ENCODE peak calls at places on chromosomes 5 and 9, in eight cellular contexts. J, K, Z, R, F, W, C and U are unnamed samples.

GRCh38 chr9:37582548-37583157 is 6.5 kb upstream of the FBXO10 start:
- DNase-seq in J (peak; percentile 39), K (peak; percentile 27), Z (peak; percentile 18), R (no peak), F (no peak), W (peak; percentile 17), C (no peak), U (peak; percentile 50)

GRCh38 chr9:110083866-110084265 is 124.1 kb downstream of the C9orf152 start:
- DNase-seq in J (no peak), K (no peak), Z (no peak), R (no peak), F (no peak), W (no peak), C (no peak), U (no peak)

GRCh38 chr5:146588331-146588730 is 72.3 kb upstream of the GPR151 start:
- DNase-seq in J (no peak), K (peak; percentile 35), Z (no peak), R (no peak), F (no peak), W (no peak), C (no peak), U (no peak)

GRCh38 chr5:168327019-168327421 is 35.6 kb downstream of the WWC1 start:
- DNase-seq in J (no peak), K (no peak), Z (no peak), R (no peak), F (no peak), W (no peak), C (no peak), U (no peak)

GRCh38 chr9:126000731-126001580 is 253.8 kb downstream of the PBX3 start:
- DNase-seq in J (no peak), K (no peak), Z (no peak), R (no peak), F (no peak), W (no peak), C (no peak), U (no peak)

GRCh38 chr9:132584616-132585560 is 2.5 kb downstream of the BARHL1 start:
- DNase-seq in J (no peak), K (peak; percentile 55), Z (no peak), R (no peak), F (no peak), W (no peak), C (no peak), U (no peak)

GRCh38 chr5:84817953-84818352 is 433.3 kb upstream of the EDIL3 start:
- DNase-seq in J (no peak), K (no peak), Z (no peak), R (no peak), F (no peak), W (no peak), C (no peak), U (no peak)

GRCh38 chr5:93359296-93359957 is 221.6 kb downstream of the NR2F1-AS1 start:
- DNase-seq in J (no peak), K (peak; percentile 78), Z (peak; percentile 16), R (no peak), F (no peak), W (no peak), C (no peak), U (peak; percentile 86)

GRCh38 chr5:8905021-8905420 is 640.9 kb downstream of the SEMA5A start:
- DNase-seq in J (no peak), K (peak; percentile 52), Z (peak; percentile 75), R (no peak), F (peak; percentile 19), W (peak; percentile 94), C (no peak), U (peak; percentile 82)

GRCh38 chr9:79287881-79288280 is 283.9 kb upstream of the TLE4 start:
- DNase-seq in J (no peak), K (no peak), Z (no peak), R (no peak), F (no peak), W (no peak), C (no peak), U (no peak)

GRCh38 chr5:62064993-62065392 is 241.0 kb upstream of the KIF2A start:
- DNase-seq in J (no peak), K (no peak), Z (no peak), R (no peak), F (no peak), W (no peak), C (no peak), U (no peak)